ENCODE peak calls at places on chromosomes 7 and 10, in eight cellular contexts. C is stimulated activated naive CD4-positive, alpha-beta T cell treated with Interleukin-2 at 50 U/mL for 16 hours; I is neural crest cell; W is skeletal muscle cell; Y is HT-29; D is SK-MEL-5; T is vagina; M is mesendoderm. S is an unnamed sample.

GRCh38 chr10:19719320-19719719 is 96.9 kb upstream of the PLXDC2 start:
- DNase-seq in Y (no peak), T (no peak), I (no peak), C (no peak), M (no peak), D (peak), W (peak), S (peak)

GRCh38 chr10:79190740-79191261 is 122.0 kb downstream of the ZMIZ1 start:
- DNase-seq in C (no peak), Y (no peak), W (no peak), M (no peak), T (no peak), I (no peak), D (no peak), S (no peak)

GRCh38 chr7:36207451-36208291 is 54.6 kb downstream of the EEPD1 start:
- DNase-seq in Y (no peak), M (no peak), C (no peak), D (no peak), W (no peak), I (no peak), T (no peak), S (no peak)

GRCh38 chr7:20407585-20408466 is 77.1 kb downstream of the ITGB8 start:
- DNase-seq in T (no peak), M (peak), C (no peak), Y (peak), W (no peak), D (peak), I (no peak), S (peak)

GRCh38 chr7:158649279-158649678 is 55.3 kb downstream of the NCAPG2 start:
- DNase-seq in M (no peak), T (no peak), D (no peak), Y (peak), C (no peak), I (no peak), W (peak), S (no peak)

GRCh38 chr7:91137447-91137846 is 126.8 kb upstream of the FZD1 start:
- DNase-seq in Y (no peak), D (no peak), T (no peak), W (no peak), M (no peak), I (no peak), C (no peak), S (no peak)

GRCh38 chr7:101165075-101165957 is at the start of gene VGF:
- DNase-seq in T (no peak), M (peak), C (peak), Y (peak), D (peak), I (peak), W (peak), S (peak)

GRCh38 chr7:143299840-143300239 is 11.7 kb downstream of the CASP2 start:
- DNase-seq in I (peak), T (no peak), D (peak), W (no peak), M (peak), Y (peak), C (peak), S (no peak)

GRCh38 chr10:23702977-23703414 is 264.1 kb downstream of the OTUD1 start:
- DNase-seq in I (peak), C (peak), D (peak), M (peak), Y (peak), T (no peak), W (peak), S (peak)

S was measured in retinal pigment epithelial cell.